ENCODE peak calls at places on chromosomes 5 and 9, in four cellular contexts. O is A549, B is transverse colon, V is IMR-90. Q is an unnamed sample.

GRCh38 chr5:43433381-43433780 is 21.2 kb upstream of the CCL28 start:
- DNase-seq in O (no peak), V (no peak), B (no peak), Q (no peak)

GRCh38 chr9:136089697-136090045 is 5.4 kb downstream of the NACC2 start:
- DNase-seq in B (no peak), O (no peak), V (peak; percentile 39), Q (peak; percentile 73)

GRCh38 chr9:95048225-95049087 is 269.1 kb downstream of the FANCC start:
- DNase-seq in V (no peak), O (peak; percentile 74), B (peak; percentile 82), Q (peak; percentile 70)

GRCh38 chr9:92642041-92642451 is 27.9 kb downstream of the IPPK start:
- DNase-seq in V (no peak), B (no peak), O (no peak), Q (no peak)

GRCh38 chr9:133737774-133738038 is 446 bp downstream of the SARDH start:
- DNase-seq in B (no peak), O (no peak), V (no peak), Q (no peak)

GRCh38 chr9:113589890-113590289 is 126.4 kb downstream of the RGS3 start:
- DNase-seq in V (peak; percentile 66), O (peak; percentile 68), B (no peak), Q (peak; percentile 34)

GRCh38 chr9:38062498-38063362 is 6.3 kb downstream of the SHB start:
- DNase-seq in O (no peak), V (peak; percentile 84), B (no peak), Q (peak; percentile 18)

GRCh38 chr5:107631805-107632362 is 38.9 kb downstream of the EFNA5 start:
- DNase-seq in B (no peak), O (no peak), V (no peak), Q (no peak)

GRCh38 chr9:6845881-6846280 is 88.1 kb downstream of the KDM4C start:
- DNase-seq in B (no peak), O (peak; percentile 59), V (peak; percentile 27), Q (no peak)

GRCh38 chr5:128084228-128085167 is 932 bp downstream of the SLC12A2 start:
- DNase-seq in V (peak; percentile 37), B (peak; percentile 47), O (no peak), Q (peak; percentile 27)

GRCh38 chr5:54401515-54401914 is 54.0 kb upstream of the HSPB3 start:
- DNase-seq in O (no peak), V (no peak), B (no peak), Q (no peak)

GRCh38 chr9:114027159-114027895 is 50.8 kb downstream of the AMBP start:
- DNase-seq in O (no peak), V (no peak), B (no peak), Q (no peak)

GRCh38 chr9:75047506-75047905 is 19.4 kb upstream of the CARNMT1 start:
- DNase-seq in O (no peak), B (no peak), V (no peak), Q (no peak)

GRCh38 chr5:87311400-87312279 is 44.0 kb downstream of the RASA1 start:
- DNase-seq in V (peak; percentile 11), B (no peak), O (no peak), Q (no peak)

GRCh38 chr9:108184941-108185340 is 670.8 kb downstream of the ACTL7B start:
- DNase-seq in V (peak; percentile 34), O (no peak), B (peak; percentile 62), Q (no peak)

GRCh38 chr5:16690243-16690839 is 73.5 kb upstream of the RETREG1 start:
- DNase-seq in B (no peak), V (peak; percentile 51), O (peak; percentile 54), Q (peak; percentile 23)

GRCh38 chr9:113808391-113809191 is 67.5 kb upstream of the ZNF618 start:
- DNase-seq in V (peak; percentile 83), O (peak; percentile 50), B (no peak), Q (no peak)

GRCh38 chr9:98374385-98375051 is 119.1 kb upstream of the TBC1D2 start:
- DNase-seq in B (peak; percentile 42), V (peak; percentile 96), O (peak; percentile 84), Q (peak; percentile 19)

GRCh38 chr9:137213160-137214060 is 7.9 kb downstream of the NDOR1 start:
- DNase-seq in B (no peak), O (no peak), V (no peak), Q (no peak)

GRCh38 chr5:56585466-56585865 is 229.9 kb upstream of the MAP3K1 start:
- DNase-seq in O (no peak), V (peak; percentile 63), B (no peak), Q (peak; percentile 12)

GRCh38 chr9:21326526-21327139 is 8.6 kb downstream of the KLHL9 start:
- DNase-seq in B (no peak), V (peak; percentile 44), O (peak; percentile 42), Q (peak; percentile 47)

GRCh38 chr5:10289353-10289752 is 18.3 kb downstream of the CMBL start:
- DNase-seq in B (peak; percentile 78), V (no peak), O (no peak), Q (peak; percentile 43)

GRCh38 chr9:31321686-31322085 is 1062.8 kb upstream of the ACO1 start:
- DNase-seq in V (no peak), B (no peak), O (no peak), Q (no peak)

GRCh38 chr5:16737173-16737572 is 120.4 kb upstream of the RETREG1 start:
- DNase-seq in B (no peak), V (no peak), O (no peak), Q (no peak)

GRCh38 chr5:77628840-77629552 is 9.5 kb downstream of the OTP start:
- DNase-seq in O (peak; percentile 28), V (no peak), B (no peak), Q (no peak)

GRCh38 chr9:110426052-110426709 is 88.5 kb upstream of the TXNDC8 start:
- DNase-seq in O (peak; percentile 38), V (peak; percentile 44), B (no peak), Q (peak; percentile 23)

GRCh38 chr9:109264865-109265532 is 55.9 kb downstream of the EPB41L4B start:
- DNase-seq in O (no peak), B (peak; percentile 73), V (no peak), Q (no peak)

GRCh38 chr5:105868038-105868775 is 1802.5 kb downstream of the EFNA5 start:
- DNase-seq in O (no peak), B (no peak), V (no peak), Q (no peak)

GRCh38 chr5:157930710-157931109 is 71.8 kb upstream of the CLINT1 start:
- DNase-seq in V (no peak), B (peak; percentile 65), O (no peak), Q (no peak)

GRCh38 chr5:173474881-173475287 is 141.6 kb downstream of the BOD1 start:
- DNase-seq in O (no peak), B (no peak), V (peak; percentile 94), Q (no peak)

GRCh38 chr9:88026133-88026510 is 51.8 kb upstream of the CDK20 start:
- DNase-seq in O (no peak), B (no peak), V (no peak), Q (no peak)

GRCh38 chr5:119435436-119436132 is 16.7 kb upstream of the HSD17B4 start:
- DNase-seq in B (peak; percentile 74), O (peak; percentile 72), V (peak; percentile 52), Q (peak; percentile 73)

GRCh38 chr5:14917719-14918118 is 46.1 kb upstream of the ANKH start:
- DNase-seq in O (no peak), B (no peak), V (peak; percentile 17), Q (no peak)

GRCh38 chr5:176185133-176185733 is 53.0 kb upstream of the SIMC1 start:
- DNase-seq in B (no peak), O (no peak), V (peak; percentile 31), Q (no peak)
- TF ChIP-seq POLR2A in B (no peak), O (no peak), V (no peak), Q (no peak)

GRCh38 chr9:131590449-131590848 is 45.1 kb downstream of the PRRT1B start:
- DNase-seq in V (no peak), B (no peak), O (no peak), Q (no peak)
- TF ChIP-seq POLR2A in V (no peak), B (no peak), O (no peak), Q (no peak)

DNA sequence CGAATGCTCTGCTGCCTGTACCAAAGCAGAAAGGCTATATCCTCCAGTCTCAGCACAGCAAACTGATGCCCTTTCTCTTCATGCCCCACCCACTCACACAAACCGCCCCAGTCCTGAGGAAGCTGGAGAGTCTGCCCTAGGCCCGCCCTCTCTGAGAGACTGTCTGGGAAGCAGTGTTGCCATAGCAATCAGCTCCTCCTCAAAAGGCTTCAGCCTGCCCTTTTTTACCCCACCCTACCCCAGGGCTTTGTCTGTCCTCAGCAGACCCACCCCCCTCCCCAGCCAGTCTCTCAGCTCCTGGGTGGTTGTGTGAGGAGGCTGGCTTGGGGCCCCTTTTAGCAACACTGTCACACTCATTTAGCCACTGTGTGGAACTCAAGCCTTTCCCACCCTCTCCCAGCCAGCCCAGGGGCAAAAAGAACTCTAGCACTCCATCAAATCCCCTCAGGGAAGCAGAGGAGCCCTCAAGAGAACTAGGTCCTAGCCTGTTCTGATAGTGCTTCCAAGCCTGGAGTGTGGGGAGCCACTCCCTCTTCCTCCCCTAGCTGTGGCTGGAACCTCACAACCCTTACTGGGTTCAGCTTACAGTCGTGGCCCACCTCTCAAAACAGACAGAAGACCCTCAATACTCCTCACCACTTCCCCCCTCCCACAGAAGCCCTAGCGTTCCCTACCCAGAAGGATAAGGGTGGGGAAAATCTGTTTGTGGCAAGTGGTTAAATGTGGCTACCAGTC is 1.4 kb downstream of the ATOSB start:
- DNase-seq in O (peak; percentile 87), V (peak; percentile 94), B (peak; percentile 88), Q (peak; percentile 92)
- TF ChIP-seq POLR2A in O (no peak), V (peak; percentile 33), B (no peak), Q (peak; percentile 51)

DNA sequence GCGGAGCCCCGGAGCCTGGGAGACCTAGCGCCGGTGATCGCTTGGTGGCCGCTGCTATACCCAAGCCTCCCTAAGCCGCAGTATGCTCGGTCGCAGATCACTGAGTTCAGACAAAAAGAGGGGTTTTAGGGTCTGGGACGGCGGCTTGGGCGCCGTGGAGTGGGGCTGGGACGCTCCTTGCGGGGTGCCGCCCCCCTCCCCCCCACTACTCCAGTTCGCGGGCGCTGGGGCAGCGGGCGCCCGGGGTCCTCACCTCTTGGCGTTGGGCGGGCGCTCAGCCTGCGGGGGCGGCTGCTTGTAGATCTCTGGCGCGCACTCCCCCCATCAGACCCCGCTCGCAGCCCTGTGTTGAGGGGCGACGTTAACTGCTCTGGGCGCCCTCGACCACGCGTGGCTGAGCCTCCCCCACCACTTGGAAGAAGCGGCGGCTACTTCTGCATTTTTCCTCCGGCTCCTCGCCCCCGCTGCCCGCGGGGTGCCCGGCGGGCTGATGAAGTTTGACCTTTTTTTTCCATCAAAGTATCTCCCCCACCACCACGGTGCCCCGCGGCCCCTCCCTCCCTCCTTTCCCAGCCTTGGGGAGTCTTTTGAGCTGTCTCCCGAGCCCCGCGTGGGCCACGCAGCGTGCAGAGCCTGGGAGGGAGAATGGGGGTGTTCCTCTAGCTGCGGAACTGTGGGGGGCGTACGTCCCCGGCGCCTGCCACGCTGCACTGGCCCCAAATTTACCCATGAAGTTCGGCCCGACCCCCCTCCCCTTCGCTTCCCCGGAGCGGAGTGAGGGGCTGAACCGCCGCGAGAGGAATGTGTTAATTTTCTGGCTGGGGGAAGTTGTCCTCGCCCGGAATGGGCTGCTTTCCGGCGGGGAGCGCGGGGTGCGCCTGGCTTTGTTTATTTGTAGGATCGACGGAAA is 1.2 kb downstream of the CXXC5 start:
- DNase-seq in V (no peak), B (peak; percentile 32), O (no peak), Q (peak; percentile 64)
- TF ChIP-seq POLR2A in V (peak; percentile 14), B (no peak), O (no peak), Q (no peak)

Q was measured in erythroblast.